ENCODE peak calls at places on chromosome 1, in five cellular contexts. E, I, K, M and G are unnamed samples.

GRCh38 chr1:57312869-57313268 is 111.0 kb downstream of the DAB1 start:
- DNase-seq in M (no peak), K (no peak), I (no peak), E (no peak), G (no peak)

GRCh38 chr1:6496360-6496704 is 4.9 kb upstream of the PLEKHG5 start:
- DNase-seq in K (no peak), I (no peak), M (no peak), E (no peak), G (no peak)

GRCh38 chr1:246035060-246035531 is 472.0 kb downstream of the SMYD3 start:
- DNase-seq in I (no peak), M (no peak), E (no peak), K (no peak), G (no peak)

GRCh38 chr1:30748699-30749401 is 8.7 kb downstream of the LAPTM5 start:
- DNase-seq in M (no peak), K (no peak), E (no peak), I (no peak), G (no peak)

GRCh38 chr1:154574715-154575114 is 7.1 kb downstream of the CHRNB2 start:
- DNase-seq in M (no peak), K (no peak), I (no peak), E (no peak), G (no peak)

GRCh38 chr1:192952646-192953045 is 106.5 kb downstream of the UCHL5 start:
- DNase-seq in K (no peak), I (no peak), E (no peak), M (no peak), G (no peak)

GRCh38 chr1:54312874-54313316 is 93.3 kb downstream of the SSBP3 start:
- DNase-seq in K (no peak), M (peak), I (peak), E (no peak), G (peak)

GRCh38 chr1:36083635-36084501 is at the start of gene TEKT2:
- DNase-seq in E (no peak), K (no peak), I (peak), M (peak), G (no peak)

GRCh38 chr1:240149488-240150094 is 57.9 kb downstream of the FMN2 start:
- DNase-seq in I (no peak), E (no peak), K (no peak), M (no peak), G (no peak)

GRCh38 chr1:53500184-53501064 is 41.2 kb downstream of the DMRTB1 start:
- DNase-seq in K (no peak), I (no peak), E (no peak), M (no peak), G (no peak)

GRCh38 chr1:153353226-153353947 is 4.3 kb upstream of the S100A9 start:
- DNase-seq in M (no peak), E (no peak), K (no peak), I (no peak), G (no peak)

GRCh38 chr1:46183119-46183842 is 7.0 kb upstream of the P3R3URF start:
- DNase-seq in M (peak), I (peak), E (no peak), K (no peak), G (peak)